ENCODE peak calls at places on chromosomes 11 and 22, in ten cellular contexts. E, B, P, A, G, F, K, L, M and Q are unnamed samples.
A peak's percentile ranks its signal among the peaks of the same experiment; 100 is the strongest.

GRCh38 chr22:36934153-36934939 is 20.9 kb downstream of the CSF2RB start:
- DNase-seq in E (no peak), B (no peak), P (peak; percentile 19), A (no peak), G (no peak), F (peak; percentile 14), K (peak; percentile 5), L (no peak), M (no peak), Q (no peak)

GRCh38 chr11:119309411-119309810 is 7.5 kb downstream of the MCAM start:
- DNase-seq in E (no peak), B (no peak), P (no peak), A (no peak), G (no peak), F (no peak), K (no peak), L (no peak), M (no peak), Q (no peak)

GRCh38 chr11:78795862-78796261 is 221.2 kb upstream of the NARS2 start:
- DNase-seq in E (no peak), B (no peak), P (no peak), A (no peak), G (no peak), F (no peak), K (no peak), L (no peak), M (no peak), Q (no peak)

GRCh38 chr22:48785792-48786678 is 1041.6 kb downstream of the BRD1 start:
- DNase-seq in E (no peak), B (no peak), P (no peak), A (no peak), G (no peak), F (peak; percentile 29), K (no peak), L (no peak), M (no peak), Q (no peak)

GRCh38 chr11:73047773-73048371 is 94.2 kb downstream of the FCHSD2 start:
- DNase-seq in E (no peak), B (no peak), P (no peak), A (no peak), G (no peak), F (no peak), K (no peak), L (no peak), M (no peak), Q (no peak)

GRCh38 chr11:106381895-106382294 is 304.4 kb downstream of the AASDHPPT start:
- DNase-seq in E (no peak), B (no peak), P (no peak), A (no peak), G (no peak), F (no peak), K (no peak), L (no peak), M (no peak), Q (no peak)

GRCh38 chr11:92829671-92830070 is 139.8 kb upstream of the MTNR1B start:
- DNase-seq in E (no peak), B (no peak), P (no peak), A (no peak), G (no peak), F (no peak), K (no peak), L (no peak), M (no peak), Q (no peak)

GRCh38 chr22:31730344-31730711 is 19.6 kb downstream of the PRR14L start:
- DNase-seq in E (no peak), B (no peak), P (no peak), A (no peak), G (no peak), F (no peak), K (no peak), L (no peak), M (no peak), Q (no peak)

GRCh38 chr11:27414644-27415043 is 51.6 kb upstream of the CCDC34 start:
- DNase-seq in E (no peak), B (no peak), P (no peak), A (no peak), G (no peak), F (no peak), K (no peak), L (no peak), M (no peak), Q (no peak)

GRCh38 chr22:31836010-31836409 is 82.2 kb downstream of the DEPDC5 start:
- DNase-seq in E (no peak), B (no peak), P (no peak), A (no peak), G (no peak), F (no peak), K (no peak), L (no peak), M (no peak), Q (no peak)

GRCh38 chr11:10911907-10912306 is 54.1 kb upstream of the ZBED5 start:
- DNase-seq in E (no peak), B (no peak), P (no peak), A (no peak), G (no peak), F (no peak), K (no peak), L (no peak), M (no peak), Q (no peak)

GRCh38 chr11:61834278-61835004 is 6.3 kb downstream of the FADS2 start:
- DNase-seq in E (no peak), B (no peak), P (no peak), A (peak; percentile 59), G (peak; percentile 66), F (peak; percentile 96), K (peak; percentile 4), L (no peak), M (no peak), Q (no peak)

GRCh38 chr11:123545726-123546125 is 108.7 kb downstream of the SCN3B start:
- DNase-seq in E (no peak), B (no peak), P (no peak), A (no peak), G (no peak), F (peak; percentile 65), K (no peak), L (no peak), M (no peak), Q (no peak)

GRCh38 chr11:76410771-76411423 is 29.8 kb downstream of the GVQW3 start:
- DNase-seq in E (no peak), B (no peak), P (no peak), A (no peak), G (no peak), F (no peak), K (peak; percentile 35), L (no peak), M (no peak), Q (no peak)

GRCh38 chr22:44424867-44425351 is 73.1 kb downstream of the RTL6 start:
- DNase-seq in E (no peak), B (no peak), P (no peak), A (no peak), G (no peak), F (no peak), K (no peak), L (peak; percentile 29), M (no peak), Q (no peak)

GRCh38 chr11:114147389-114148382 is 88.2 kb downstream of the ZBTB16 start:
- DNase-seq in E (no peak), B (no peak), P (no peak), A (no peak), G (no peak), F (peak; percentile 82), K (no peak), L (no peak), M (no peak), Q (no peak)

GRCh38 chr11:72774499-72774898 is 19.3 kb downstream of the STARD10 start:
- DNase-seq in E (no peak), B (no peak), P (no peak), A (no peak), G (no peak), F (no peak), K (no peak), L (peak; percentile 56), M (no peak), Q (no peak)

GRCh38 chr22:46791201-46791731 is 28.8 kb downstream of the TBC1D22A start:
- DNase-seq in E (no peak), B (peak; percentile 60), P (peak; percentile 80), A (peak; percentile 79), G (no peak), F (peak; percentile 84), K (peak; percentile 82), L (no peak), M (peak; percentile 84), Q (peak; percentile 64)

GRCh38 chr11:5620606-5621521 is 3.9 kb upstream of the TRIM34 start:
- DNase-seq in E (peak; percentile 31), B (no peak), P (no peak), A (no peak), G (no peak), F (no peak), K (peak; percentile 76), L (no peak), M (no peak), Q (no peak)

GRCh38 chr11:818396-819128 is at the start of gene PNPLA2:
- DNase-seq in E (no peak), B (no peak), P (no peak), A (no peak), G (no peak), F (no peak), K (peak; percentile 84), L (no peak), M (no peak), Q (no peak)

GRCh38 chr11:65448074-65448417 is 25.4 kb downstream of the NEAT1 start:
- DNase-seq in E (no peak), B (no peak), P (no peak), A (no peak), G (no peak), F (no peak), K (no peak), L (no peak), M (no peak), Q (no peak)

GRCh38 chr11:113370634-113371033 is 16.9 kb upstream of the ANKK1 start:
- DNase-seq in E (no peak), B (no peak), P (no peak), A (no peak), G (no peak), F (peak; percentile 65), K (no peak), L (no peak), M (no peak), Q (no peak)

GRCh38 chr11:134999490-135000066 is 587.5 kb upstream of the B3GAT1 start:
- DNase-seq in E (no peak), B (no peak), P (no peak), A (no peak), G (no peak), F (no peak), K (no peak), L (no peak), M (no peak), Q (no peak)

GRCh38 chr11:14972581-14973490 is 685 bp upstream of the CALCA start:
- DNase-seq in E (no peak), B (no peak), P (no peak), A (no peak), G (no peak), F (no peak), K (no peak), L (no peak), M (no peak), Q (no peak)